ENCODE peak calls at places on chromosomes 1 and 21, in five cellular contexts. K is cerebellum, M is adrenal gland, X is AG08395, R is GOT3. E is an unnamed sample.

GRCh38 chr1:61081637-61082335 is 575 bp upstream of the NFIA start:
- DNase-seq in X (no peak), M (peak), R (no peak), K (no peak), E (no peak)

GRCh38 chr1:192104852-192105251 is 53.4 kb upstream of the RGS18 start:
- DNase-seq in X (no peak), R (no peak), M (no peak), K (no peak), E (no peak)

GRCh38 chr1:53031732-53032131 is 30.3 kb upstream of the PODN start:
- DNase-seq in K (no peak), R (no peak), M (no peak), X (no peak), E (no peak)

GRCh38 chr1:84600796-84601195 is 26.6 kb upstream of the CTBS start:
- DNase-seq in M (no peak), K (no peak), R (no peak), X (no peak), E (no peak)

GRCh38 chr21:37208056-37208705 is 59.0 kb downstream of the VPS26C start:
- DNase-seq in M (peak), R (no peak), X (peak), K (peak), E (peak)

GRCh38 chr1:16075337-16076002 is 2.0 kb upstream of the FAM131C start:
- DNase-seq in K (no peak), X (peak), R (no peak), M (peak), E (peak)

GRCh38 chr1:245878585-245878984 is 628.5 kb downstream of the SMYD3 start:
- DNase-seq in X (no peak), K (no peak), M (no peak), R (no peak), E (no peak)

GRCh38 chr1:115890618-115891017 is 49.7 kb upstream of the NHLH2 start:
- DNase-seq in X (no peak), K (no peak), M (no peak), R (no peak), E (no peak)

GRCh38 chr1:234722904-234723588 is 113.1 kb upstream of the IRF2BP2 start:
- DNase-seq in X (peak), M (peak), K (peak), R (peak), E (peak)

GRCh38 chr1:61186753-61187152 is 104.4 kb downstream of the NFIA start:
- DNase-seq in M (peak), X (no peak), R (no peak), K (no peak), E (no peak)

GRCh38 chr1:116915182-116915611 is 5.5 kb downstream of the PTGFRN start:
- DNase-seq in R (no peak), K (no peak), M (peak), X (no peak), E (no peak)

GRCh38 chr1:36342426-36343185 is 19.2 kb upstream of the EVA1B start:
- DNase-seq in X (peak), K (peak), R (peak), M (peak), E (no peak)

GRCh38 chr21:43187715-43188114 is 18.9 kb downstream of the CRYAA start:
- DNase-seq in M (no peak), X (no peak), R (no peak), K (no peak), E (no peak)

GRCh38 chr1:82318921-82319320 is 518.2 kb downstream of the ADGRL2 start:
- DNase-seq in K (no peak), R (no peak), M (no peak), X (no peak), E (no peak)

GRCh38 chr1:82597620-82598019 is 796.9 kb downstream of the ADGRL2 start:
- DNase-seq in X (peak), K (no peak), R (no peak), M (no peak), E (no peak)

GRCh38 chr1:229620876-229621275 is 5.0 kb downstream of the TAF5L start:
- DNase-seq in K (no peak), R (no peak), X (peak), M (peak), E (no peak)